ENCODE peak calls at places on chromosomes 6 and 20, in six cellular contexts. N is tibial artery, D is stomach, L is fibroblast of mammary gland, V is IMR-90, Z is GM06990. O is an unnamed sample.

GRCh38 chr6:105794263-105794662 is 291.9 kb upstream of the PRDM1 start:
- DNase-seq in N (peak; percentile 84), L (no peak), Z (no peak), D (peak; percentile 66), V (no peak), O (no peak)

GRCh38 chr20:40711078-40711477 is 22.0 kb upstream of the MAFB start:
- DNase-seq in N (no peak), V (no peak), D (no peak), Z (no peak), L (no peak), O (no peak)

GRCh38 chr20:25038591-25039015 is 19.3 kb downstream of the ACSS1 start:
- DNase-seq in V (no peak), Z (no peak), L (no peak), D (no peak), N (no peak), O (no peak)

GRCh38 chr6:99356641-99357040 is 7.2 kb upstream of the FAXC start:
- DNase-seq in V (no peak), L (no peak), D (no peak), N (no peak), Z (no peak), O (no peak)

GRCh38 chr6:39203804-39204495 is 25.3 kb downstream of the KCNK5 start:
- DNase-seq in L (no peak), V (no peak), N (no peak), D (peak; percentile 94), Z (no peak), O (no peak)

GRCh38 chr20:32534661-32535240 is 50.4 kb downstream of the NOL4L start:
- DNase-seq in V (no peak), L (no peak), Z (no peak), D (no peak), N (no peak), O (peak; percentile 35)

GRCh38 chr6:123503619-123504018 is 133.1 kb downstream of the TRDN start:
- DNase-seq in Z (no peak), N (no peak), D (no peak), V (no peak), L (no peak), O (no peak)

GRCh38 chr20:38363004-38363747 is 16.9 kb downstream of the LBP start:
- DNase-seq in Z (no peak), V (no peak), N (no peak), D (no peak), L (no peak), O (no peak)

GRCh38 chr20:40073535-40074111 is 615.4 kb downstream of the MAFB start:
- DNase-seq in L (peak; percentile 2), D (no peak), Z (no peak), V (no peak), N (no peak), O (no peak)

GRCh38 chr6:108157234-108157971 is 8.4 kb upstream of the NR2E1 start:
- DNase-seq in V (no peak), Z (no peak), L (no peak), N (no peak), D (no peak), O (no peak)

GRCh38 chr6:9233686-9234085 is 798.3 kb upstream of the SLC35B3 start:
- DNase-seq in N (no peak), D (no peak), V (no peak), L (no peak), Z (no peak), O (no peak)

DNA sequence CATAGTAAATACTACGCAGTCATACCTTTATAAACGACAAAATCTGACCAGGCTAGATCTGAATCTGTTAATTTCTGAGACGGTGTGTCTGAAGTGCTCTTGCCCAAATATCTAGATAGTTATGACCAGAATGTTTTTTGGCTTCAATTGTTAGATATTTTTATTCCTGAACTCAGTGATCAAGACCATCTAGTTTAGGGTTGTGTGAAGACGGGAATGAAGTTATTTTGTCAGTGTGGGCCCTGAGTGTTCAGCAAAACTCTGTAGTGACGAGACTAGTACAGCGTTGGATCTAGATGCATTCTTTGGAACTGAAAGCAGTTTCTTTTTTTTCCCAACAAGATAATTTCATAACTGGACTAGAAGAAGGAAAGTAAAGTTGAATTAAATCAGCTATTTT is 3.1 kb downstream of the STXBP5 start:
- DNase-seq in N (no peak), L (peak; percentile 54), D (no peak), Z (no peak), V (no peak), O (no peak)
- H3K4me3 ChIP-seq in N (peak overlapping the region; percentile 82), L (peak overlapping the region; percentile 82), D (no peak overlapping the region), Z (no peak overlapping the region), V (no peak overlapping the region), O (no peak overlapping the region)

GRCh38 chr6:110369056-110369455 is 10.9 kb upstream of the METTL24 start:
- DNase-seq in Z (no peak), D (no peak), V (no peak), L (no peak), N (no peak), O (no peak)
- H3K4me3 ChIP-seq in Z (no peak overlapping the region), D (no peak overlapping the region), V (no peak overlapping the region), L (no peak overlapping the region), N (no peak overlapping the region), O (no peak overlapping the region)

GRCh38 chr20:17568045-17568788 is 1.7 kb upstream of the DSTN start:
- DNase-seq in Z (no peak), L (no peak), V (no peak), D (no peak), N (peak; percentile 62), O (no peak)
- H3K4me3 ChIP-seq in Z (no peak overlapping the region), L (peak overlapping the region; percentile 92), V (no peak overlapping the region), D (peak overlapping the region; percentile 98), N (peak overlapping the region; percentile 85), O (no peak overlapping the region)

DNA sequence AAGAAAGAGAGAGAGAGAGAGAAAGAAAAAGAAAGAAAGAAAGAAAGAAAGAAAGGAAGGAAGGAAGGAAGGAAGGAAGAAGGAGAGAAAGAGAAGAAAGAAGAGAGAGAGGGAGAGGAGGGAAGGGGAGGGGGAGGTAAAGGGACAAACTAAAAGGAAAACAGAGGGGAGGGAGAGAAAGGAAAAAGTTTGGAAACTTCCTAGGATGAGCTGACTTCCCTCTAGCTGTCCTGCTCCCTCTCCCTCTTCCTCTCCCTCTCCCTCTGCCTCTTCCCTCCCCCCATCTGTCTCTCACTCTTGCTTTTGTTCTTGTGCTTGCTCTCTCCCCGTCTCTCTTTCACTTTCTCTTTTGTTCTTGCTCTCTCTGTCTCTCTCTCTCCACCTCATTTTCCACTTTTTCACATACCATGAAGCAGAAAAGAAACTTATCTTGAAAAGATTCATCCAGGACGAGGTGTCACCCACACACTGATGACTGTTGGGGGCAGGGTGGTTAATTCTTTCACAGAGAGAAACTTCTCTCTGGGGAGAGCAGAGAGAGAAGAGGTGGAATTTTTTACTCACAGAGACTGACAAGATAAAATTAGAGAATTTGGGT is 56.4 kb upstream of the DUSP22 start:
- DNase-seq in L (peak; percentile 50), D (no peak), V (peak; percentile 61), N (no peak), Z (no peak), O (peak; percentile 87)
- H3K4me3 ChIP-seq in L (peak overlapping the region; percentile 30), D (peak overlapping the region; percentile 13), V (peak overlapping the region; percentile 85), N (peak overlapping the region; percentile 28), Z (no peak overlapping the region), O (peak overlapping the region; percentile 16)

O was measured in GM12865.